ENCODE peak calls at places on chromosomes 4 and X, in four cellular contexts. One of them, this sample, is unnamed.

GRCh38 chrX:136867518-136867917 is 13.0 kb downstream of the RBMX start:
- DNase-seq in uterus: no peak
- DNase-seq in testis: no peak
- DNase-seq in cardiac muscle cell: no peak
- DNase-seq in this sample: no peak

GRCh38 chr4:16752150-16752549 is 146.3 kb downstream of the LDB2 start:
- DNase-seq in testis: no peak
- DNase-seq in uterus: no peak
- DNase-seq in cardiac muscle cell: no peak
- DNase-seq in this sample: no peak

GRCh38 chr4:78644744-78645330 is 93.3 kb downstream of the ANXA3 start:
- DNase-seq in cardiac muscle cell: peak; percentile 68
- DNase-seq in testis: peak; percentile 79
- DNase-seq in uterus: peak; percentile 59
- DNase-seq in this sample: peak; percentile 72

GRCh38 chrX:7889680-7890079 is 37.5 kb downstream of the PNPLA4 start:
- DNase-seq in uterus: no peak
- DNase-seq in testis: no peak
- DNase-seq in cardiac muscle cell: no peak
- DNase-seq in this sample: no peak

GRCh38 chr4:67087897-67088296 is 457.4 kb downstream of the CENPC start:
- DNase-seq in uterus: no peak
- DNase-seq in testis: peak; percentile 78
- DNase-seq in cardiac muscle cell: peak; percentile 57
- DNase-seq in this sample: peak; percentile 49

GRCh38 chr4:4217123-4217522 is 9.6 kb downstream of the OTOP1 start:
- DNase-seq in cardiac muscle cell: no peak
- DNase-seq in testis: no peak
- DNase-seq in uterus: no peak
- DNase-seq in this sample: no peak

GRCh38 chr4:24672871-24673270 is 88.5 kb upstream of the DHX15 start:
- DNase-seq in testis: no peak
- DNase-seq in cardiac muscle cell: no peak
- DNase-seq in uterus: no peak
- DNase-seq in this sample: no peak

GRCh38 chr4:7052923-7053715 is 9.9 kb downstream of the TADA2B start:
- DNase-seq in testis: no peak
- DNase-seq in cardiac muscle cell: no peak
- DNase-seq in uterus: no peak
- DNase-seq in this sample: peak; percentile 55

GRCh38 chrX:151488677-151489076 is 74.8 kb upstream of the PASD1 start:
- DNase-seq in testis: no peak
- DNase-seq in cardiac muscle cell: peak; percentile 2
- DNase-seq in uterus: no peak
- DNase-seq in this sample: peak; percentile 34

GRCh38 chr4:55092504-55092903 is 32.9 kb downstream of the KDR start:
- DNase-seq in uterus: no peak
- DNase-seq in testis: no peak
- DNase-seq in cardiac muscle cell: no peak
- DNase-seq in this sample: no peak

GRCh38 chr4:53484911-53485459 is 106.3 kb downstream of the LNX1 start:
- DNase-seq in uterus: no peak
- DNase-seq in testis: no peak
- DNase-seq in cardiac muscle cell: no peak
- DNase-seq in this sample: no peak

GRCh38 chr4:102213031-102213430 is 132.3 kb downstream of the SLC39A8 start:
- DNase-seq in testis: no peak
- DNase-seq in cardiac muscle cell: no peak
- DNase-seq in uterus: no peak
- DNase-seq in this sample: no peak

GRCh38 chr4:110553197-110553596 is 69.7 kb downstream of the PITX2 start:
- DNase-seq in uterus: no peak
- DNase-seq in cardiac muscle cell: no peak
- DNase-seq in testis: no peak
- DNase-seq in this sample: no peak

GRCh38 chr4:87033902-87034301 is 99.1 kb downstream of the AFF1 start:
- DNase-seq in uterus: no peak
- DNase-seq in cardiac muscle cell: no peak
- DNase-seq in testis: no peak
- DNase-seq in this sample: no peak

GRCh38 chrX:41381685-41382084 is 47.7 kb downstream of the DDX3X start:
- DNase-seq in testis: peak; percentile 18
- DNase-seq in cardiac muscle cell: no peak
- DNase-seq in uterus: peak; percentile 38
- DNase-seq in this sample: peak; percentile 53

GRCh38 chr4:174119051-174119450 is 164.4 kb downstream of the FBXO8 start:
- DNase-seq in cardiac muscle cell: no peak
- DNase-seq in uterus: peak; percentile 39
- DNase-seq in testis: no peak
- DNase-seq in this sample: no peak

GRCh38 chr4:14225683-14226207 is 598.2 kb upstream of the BOD1L1 start:
- DNase-seq in uterus: no peak
- DNase-seq in testis: no peak
- DNase-seq in cardiac muscle cell: no peak
- DNase-seq in this sample: no peak

GRCh38 chrX:34585561-34585960 is 71.5 kb downstream of the TMEM47 start:
- DNase-seq in testis: no peak
- DNase-seq in cardiac muscle cell: no peak
- DNase-seq in uterus: no peak
- DNase-seq in this sample: no peak

GRCh38 chr4:31674313-31674947 is 954.3 kb downstream of the PCDH7 start:
- DNase-seq in cardiac muscle cell: peak; percentile 32
- DNase-seq in uterus: no peak
- DNase-seq in testis: peak; percentile 19
- DNase-seq in this sample: peak; percentile 17

GRCh38 chr4:123939621-123940020 is 543.0 kb downstream of the SPRY1 start:
- DNase-seq in testis: no peak
- DNase-seq in uterus: no peak
- DNase-seq in cardiac muscle cell: no peak
- DNase-seq in this sample: no peak

GRCh38 chrX:120517936-120518335 is 42.8 kb downstream of the CUL4B start:
- DNase-seq in cardiac muscle cell: no peak
- DNase-seq in testis: no peak
- DNase-seq in uterus: no peak
- DNase-seq in this sample: no peak

GRCh38 chr4:162116085-162116784 is 47.6 kb downstream of the FSTL5 start:
- DNase-seq in uterus: no peak
- DNase-seq in cardiac muscle cell: no peak
- DNase-seq in testis: no peak
- DNase-seq in this sample: no peak

GRCh38 chr4:9870165-9870564 is 88.7 kb downstream of the DRD5 start:
- DNase-seq in uterus: no peak
- DNase-seq in cardiac muscle cell: no peak
- DNase-seq in testis: no peak
- DNase-seq in this sample: no peak

GRCh38 chr4:111631157-111631999 is 513.9 kb upstream of the FAM241A start:
- DNase-seq in testis: no peak
- DNase-seq in cardiac muscle cell: peak; percentile 39
- DNase-seq in uterus: no peak
- DNase-seq in this sample: no peak

GRCh38 chr4:168731006-168731636 is 234.3 kb downstream of the PALLD start:
- DNase-seq in testis: no peak
- DNase-seq in uterus: no peak
- DNase-seq in cardiac muscle cell: no peak
- DNase-seq in this sample: no peak

GRCh38 chrX:87516716-87517115 is 886 bp upstream of the KLHL4 start:
- DNase-seq in cardiac muscle cell: no peak
- DNase-seq in uterus: no peak
- DNase-seq in testis: no peak
- DNase-seq in this sample: no peak

GRCh38 chr4:175309041-175309440 is 390.9 kb downstream of the ADAM29 start:
- DNase-seq in testis: no peak
- DNase-seq in uterus: no peak
- DNase-seq in cardiac muscle cell: no peak
- DNase-seq in this sample: no peak

GRCh38 chr4:1365271-1366178 is 18.5 kb downstream of the UVSSA start:
- DNase-seq in uterus: no peak
- DNase-seq in testis: no peak
- DNase-seq in cardiac muscle cell: no peak
- DNase-seq in this sample: no peak
- TF ChIP-seq CTCF in uterus: no peak
- TF ChIP-seq CTCF in testis: no peak
- TF ChIP-seq CTCF in cardiac muscle cell: peak; percentile 6
- TF ChIP-seq CTCF in this sample: no peak

DNA sequence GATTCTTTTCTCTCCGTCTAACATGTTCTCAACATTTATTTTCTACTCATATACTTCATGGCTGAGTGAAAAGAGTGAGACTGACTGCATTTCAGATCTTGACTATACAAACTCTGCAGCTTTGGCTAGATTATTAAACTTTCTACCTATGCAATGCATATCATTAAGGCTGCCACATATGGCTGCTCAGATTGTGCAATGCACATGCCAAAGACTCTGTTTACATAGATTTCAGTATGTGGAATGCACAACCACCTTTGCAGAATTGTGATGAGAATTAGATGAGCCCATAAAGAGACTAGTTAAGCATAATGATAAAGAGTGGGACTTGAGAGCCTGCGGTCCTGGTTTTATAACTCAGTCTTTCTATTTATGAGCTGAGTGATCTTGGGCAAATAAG is 196.5 kb downstream of the BMPR1B start:
- DNase-seq in cardiac muscle cell: no peak
- DNase-seq in uterus: no peak
- DNase-seq in testis: no peak
- DNase-seq in this sample: no peak
- H3K27ac ChIP-seq in cardiac muscle cell: no peak overlapping the region
- H3K27ac ChIP-seq in uterus: no peak overlapping the region
- H3K27ac ChIP-seq in testis: no peak overlapping the region
- H3K27ac ChIP-seq in this sample: no peak overlapping the region

DNA sequence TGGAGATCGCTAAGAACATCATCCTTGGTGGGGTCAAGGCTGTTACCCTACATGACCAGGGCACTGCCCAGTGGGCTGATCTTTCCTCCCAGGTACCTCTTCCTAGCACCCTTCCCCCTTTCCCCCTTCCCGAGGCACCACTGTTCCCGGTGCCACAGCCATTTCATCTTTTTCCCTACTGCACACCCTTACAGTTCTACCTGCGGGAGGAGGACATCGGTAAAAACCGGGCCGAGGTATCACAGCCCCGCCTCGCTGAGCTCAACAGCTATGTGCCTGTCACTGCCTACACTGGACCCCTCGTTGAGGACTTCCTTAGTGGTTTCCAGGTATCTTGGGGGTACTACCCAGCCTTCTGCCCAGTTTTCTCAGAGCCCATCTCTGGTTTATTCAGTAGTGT is 5.7 kb downstream of the UBA1 start:
- DNase-seq in uterus: no peak
- DNase-seq in testis: no peak
- DNase-seq in cardiac muscle cell: no peak
- DNase-seq in this sample: no peak
- H3K36me3 ChIP-seq in uterus: no peaks in the 10 kb centered on the region
- H3K36me3 ChIP-seq in testis: no peaks in the 10 kb centered on the region
- H3K36me3 ChIP-seq in cardiac muscle cell: peaks cover 53% of the 10 kb centered on the region
- H3K36me3 ChIP-seq in this sample: no peaks in the 10 kb centered on the region

GRCh38 chrX:130264573-130264972 is 4.1 kb downstream of the ZNF280C start:
- DNase-seq in testis: no peak
- DNase-seq in cardiac muscle cell: no peak
- DNase-seq in uterus: no peak
- DNase-seq in this sample: no peak

GRCh38 chrX:130263016-130263415 is 5.7 kb downstream of the ZNF280C start:
- DNase-seq in testis: no peak
- DNase-seq in uterus: no peak
- DNase-seq in cardiac muscle cell: no peak
- DNase-seq in this sample: no peak

GRCh38 chrX:130268500-130269170 is at the start of gene ZNF280C:
- DNase-seq in uterus: peak; percentile 82
- DNase-seq in testis: peak; percentile 89
- DNase-seq in cardiac muscle cell: peak; percentile 83
- DNase-seq in this sample: peak; percentile 90
- TF ChIP-seq CTCF in uterus: peak; percentile 24
- TF ChIP-seq CTCF in testis: no peak
- TF ChIP-seq CTCF in cardiac muscle cell: peak; percentile 30
- TF ChIP-seq CTCF in this sample: no peak

This sample was measured in adrenal gland.